ENCODE peak calls at places on chromosome 5, in eight cellular contexts. A is HepG2, W is cardiac fibroblast, E is IMR-90, I is neural crest cell, K is ovary, L is heart left ventricle, C is right atrium auricular region. U is an unnamed sample.

GRCh38 chr5:98755406-98755805 is 18.1 kb upstream of the RGMB start:
- DNase-seq in I (no peak), A (no peak), L (no peak), K (no peak), C (no peak), W (no peak), E (peak; percentile 90), U (no peak)

GRCh38 chr5:90899014-90899604 is 340.5 kb downstream of the ADGRV1 start:
- DNase-seq in I (no peak), L (no peak), K (no peak), W (no peak), A (peak; percentile 75), E (no peak), C (no peak), U (no peak)

GRCh38 chr5:129112295-129112694 is 17.7 kb downstream of the ISOC1 start:
- DNase-seq in W (no peak), A (no peak), C (no peak), L (no peak), I (no peak), E (peak; percentile 24), K (no peak), U (no peak)

GRCh38 chr5:178131446-178131996 is 707 bp downstream of the RMND5B start:
- DNase-seq in W (no peak), C (no peak), I (no peak), L (no peak), K (no peak), A (no peak), E (no peak), U (no peak)

GRCh38 chr5:129018836-129019235 is 53.5 kb downstream of the SLC27A6 start:
- DNase-seq in E (no peak), L (no peak), I (no peak), W (no peak), K (no peak), C (no peak), A (no peak), U (no peak)

GRCh38 chr5:160260881-160261815 is 31.8 kb downstream of the FABP6 start:
- DNase-seq in A (peak; percentile 50), W (peak; percentile 92), K (peak; percentile 49), L (no peak), I (no peak), E (peak; percentile 99), C (no peak), U (no peak)

GRCh38 chr5:761854-762685 is 22.5 kb downstream of the ZDHHC11B start:
- DNase-seq in E (no peak), K (no peak), C (peak; percentile 67), I (no peak), A (no peak), L (peak; percentile 26), W (no peak), U (no peak)

GRCh38 chr5:61332369-61332745 is 299 bp downstream of the ZSWIM6 start:
- DNase-seq in W (peak; percentile 38), K (peak; percentile 65), A (no peak), I (peak; percentile 44), C (no peak), L (peak; percentile 44), E (no peak), U (no peak)

GRCh38 chr5:168324864-168325615 is 33.6 kb downstream of the WWC1 start:
- DNase-seq in E (no peak), L (no peak), A (peak; percentile 10), C (no peak), K (no peak), I (no peak), W (no peak), U (no peak)

GRCh38 chr5:179821298-179822058 is 773 bp downstream of the SQSTM1 start:
- DNase-seq in E (peak; percentile 90), L (peak; percentile 98), C (peak; percentile 96), K (peak; percentile 98), I (peak; percentile 57), A (peak; percentile 80), W (peak; percentile 97), U (peak; percentile 79)

GRCh38 chr5:178309271-178310008 is 76.8 kb upstream of the PHYKPL start:
- DNase-seq in C (no peak), L (no peak), I (no peak), K (no peak), A (no peak), W (no peak), E (no peak), U (no peak)

GRCh38 chr5:17378346-17378984 is 119.6 kb upstream of the TAF11L2 start:
- DNase-seq in E (peak; percentile 86), L (no peak), A (no peak), I (no peak), K (no peak), W (peak; percentile 63), C (no peak), U (no peak)

GRCh38 chr5:65774346-65774745 is 52.3 kb downstream of the NLN start:
- DNase-seq in W (peak; percentile 66), C (no peak), A (no peak), K (no peak), L (no peak), E (peak; percentile 90), I (no peak), U (no peak)

DNA sequence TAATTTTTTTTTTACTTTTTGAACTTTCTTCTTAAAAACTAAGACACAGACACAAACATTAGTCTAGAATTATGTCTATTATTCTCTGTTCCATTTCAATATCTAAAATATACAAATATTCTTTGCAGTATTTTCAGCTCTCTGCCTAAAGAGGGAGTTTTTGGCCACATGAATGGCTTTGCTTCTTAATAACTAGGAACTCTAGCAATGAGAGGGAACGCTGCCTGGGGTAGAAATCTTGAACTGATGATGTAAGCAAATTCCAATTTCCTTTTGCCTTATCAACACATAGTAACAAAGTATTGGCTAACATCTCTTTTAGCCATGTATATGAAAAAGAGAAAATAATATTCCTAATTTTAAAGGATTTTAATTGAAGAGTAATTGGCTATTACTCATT is 51.9 kb downstream of the SLC25A46 start:
- DNase-seq in A (no peak), L (no peak), E (peak; percentile 82), W (peak; percentile 90), K (no peak), I (no peak), C (no peak), U (no peak)
- TF ChIP-seq CTCF in A (no peak), L (no peak), E (peak; percentile 63), W (peak; percentile 48), K (no peak), I (no peak), C (no peak), U (no peak)

GRCh38 chr5:173925449-173926071 is 37.4 kb downstream of the CPEB4 start:
- DNase-seq in A (no peak), L (peak; percentile 58), K (peak; percentile 35), I (peak; percentile 24), E (peak; percentile 57), W (peak; percentile 61), C (no peak), U (peak; percentile 34)
- TF ChIP-seq CTCF in A (peak; percentile 43), L (peak; percentile 42), K (no peak), I (peak; percentile 64), E (peak; percentile 49), W (peak; percentile 65), C (no peak), U (peak; percentile 53)

GRCh38 chr5:138724470-138725146 is 28.6 kb upstream of the CTNNA1 start:
- DNase-seq in C (no peak), W (peak; percentile 76), A (no peak), L (no peak), E (no peak), I (no peak), K (no peak), U (no peak)
- TF ChIP-seq CTCF in C (no peak), W (no peak), A (no peak), L (no peak), E (no peak), I (no peak), K (no peak), U (no peak)

GRCh38 chr5:25858019-25858418 is 1180.4 kb downstream of the CDH9 start:
- DNase-seq in W (no peak), K (no peak), E (no peak), C (no peak), L (no peak), I (no peak), A (no peak), U (peak; percentile 21)
- TF ChIP-seq CTCF in W (no peak), K (no peak), E (no peak), C (no peak), L (no peak), I (peak; percentile 36), A (peak; percentile 23), U (peak; percentile 31)

GRCh38 chr5:96934695-96935555 is 955 bp upstream of the LNPEP start:
- DNase-seq in C (peak; percentile 90), K (peak; percentile 88), E (peak; percentile 92), I (peak; percentile 79), A (peak; percentile 88), L (peak; percentile 92), W (peak; percentile 97), U (peak; percentile 88)
- TF ChIP-seq CTCF in C (no peak), K (peak; percentile 18), E (no peak), I (no peak), A (peak; percentile 3), L (peak; percentile 5), W (no peak), U (no peak)

U was measured in nephron progenitor cell.